ENCODE peak calls at places on chromosomes 1 and 21, in nine cellular contexts. S is HCT116, F is osteocyte, E is foreskin keratinocyte, K is mucosa of descending colon, P is heart right ventricle, R is ovary, N is dorsolateral prefrontal cortex, G is nephron progenitor cell. C is an unnamed sample.
A peak's percentile ranks its signal among the peaks of the same experiment; 100 is the strongest.

GRCh38 chr1:234845097-234845660 is 235.2 kb upstream of the IRF2BP2 start:
- DNase-seq in G (no peak), F (no peak), P (no peak), K (no peak), N (no peak), R (no peak), S (no peak), E (no peak), C (no peak)

GRCh38 chr1:1510912-1511532 is 940 bp upstream of the ATAD3A start:
- DNase-seq in S (peak; percentile 59), R (no peak), P (no peak), E (no peak), G (no peak), N (no peak), F (no peak), K (peak; percentile 23), C (peak; percentile 30)

GRCh38 chr1:200951016-200951415 is 56.3 kb downstream of the INAVA start:
- DNase-seq in F (no peak), N (no peak), S (no peak), K (no peak), E (peak; percentile 17), G (no peak), R (no peak), P (no peak), C (no peak)

GRCh38 chr1:5690291-5690690 is 301.9 kb downstream of the NPHP4 start:
- DNase-seq in K (no peak), P (no peak), R (no peak), N (peak; percentile 10), S (no peak), E (no peak), G (no peak), F (no peak), C (no peak)

GRCh38 chr1:17935230-17935629 is 172.4 kb upstream of the IGSF21 start:
- DNase-seq in R (no peak), K (peak; percentile 17), E (no peak), F (no peak), G (no peak), P (no peak), S (no peak), N (no peak), C (peak; percentile 24)

GRCh38 chr21:15604424-15604823 is 125.4 kb upstream of the USP25 start:
- DNase-seq in E (peak; percentile 69), S (no peak), P (no peak), N (no peak), G (no peak), K (no peak), F (no peak), R (no peak), C (no peak)

GRCh38 chr21:37877888-37878684 is 38.2 kb downstream of the KCNJ6 start:
- DNase-seq in N (no peak), F (no peak), P (no peak), G (no peak), S (no peak), E (no peak), K (no peak), R (no peak), C (no peak)

GRCh38 chr1:27395441-27396195 is 3.2 kb downstream of the GPR3 start:
- DNase-seq in E (peak; percentile 38), K (peak; percentile 78), S (peak; percentile 68), R (peak; percentile 82), P (peak; percentile 70), N (peak; percentile 63), G (peak; percentile 82), F (peak; percentile 91), C (peak; percentile 79)

GRCh38 chr1:93680121-93681094 is 1.2 kb downstream of the BCAR3 start:
- DNase-seq in F (peak; percentile 89), R (peak; percentile 92), G (peak; percentile 74), N (peak; percentile 66), S (peak; percentile 76), E (peak; percentile 57), K (peak; percentile 87), P (peak; percentile 86), C (peak; percentile 92)

GRCh38 chr1:183480971-183481431 is 8.7 kb downstream of the SMG7 start:
- DNase-seq in P (no peak), N (no peak), F (no peak), E (peak; percentile 12), G (no peak), S (no peak), R (no peak), K (no peak), C (no peak)

GRCh38 chr1:197021716-197022115 is 44.4 kb downstream of the CFHR5 start:
- DNase-seq in K (no peak), G (no peak), R (no peak), S (no peak), E (no peak), N (no peak), F (no peak), P (no peak), C (no peak)

GRCh38 chr21:44571844-44572782 is 1.4 kb upstream of the KRTAP10-4 start:
- DNase-seq in S (no peak), G (no peak), K (no peak), F (peak; percentile 81), R (no peak), P (no peak), N (no peak), E (no peak), C (no peak)

GRCh38 chr21:25503981-25504380 is 103.3 kb downstream of the MRPL39 start:
- DNase-seq in G (no peak), S (no peak), F (no peak), E (no peak), N (no peak), R (no peak), K (no peak), P (no peak), C (no peak)

GRCh38 chr1:98172578-98172977 is 251.7 kb upstream of the DPYD start:
- DNase-seq in E (no peak), S (no peak), P (no peak), G (no peak), K (no peak), N (no peak), F (no peak), R (no peak), C (no peak)

GRCh38 chr1:109767596-109768334 is 4.0 kb upstream of the EPS8L3 start:
- DNase-seq in S (no peak), K (peak; percentile 4), F (no peak), P (no peak), R (peak; percentile 24), N (peak; percentile 16), G (no peak), E (no peak), C (no peak)

GRCh38 chr1:83901547-83902155 is 97.3 kb downstream of the TTLL7 start:
- DNase-seq in R (no peak), F (no peak), K (peak; percentile 68), E (peak; percentile 89), S (no peak), P (no peak), N (no peak), G (no peak), C (peak; percentile 67)

GRCh38 chr1:173420330-173420806 is 56.8 kb upstream of the PRDX6 start:
- DNase-seq in F (peak; percentile 87), G (peak; percentile 62), R (peak; percentile 64), N (no peak), E (peak; percentile 52), K (peak; percentile 72), S (peak; percentile 76), P (peak; percentile 54), C (peak; percentile 88)

GRCh38 chr1:36816348-36816747 is 218.0 kb downstream of the GRIK3 start:
- DNase-seq in R (no peak), K (no peak), P (no peak), E (no peak), F (no peak), G (no peak), S (no peak), N (no peak), C (no peak)

GRCh38 chr1:205274041-205274691 is 46.4 kb downstream of the TMCC2 start:
- DNase-seq in G (no peak), S (no peak), F (no peak), P (no peak), E (no peak), K (no peak), N (no peak), R (no peak), C (no peak)

GRCh38 chr1:35452086-35452485 is 105.1 kb downstream of the KIAA0319L start:
- DNase-seq in S (no peak), P (peak; percentile 52), G (no peak), F (no peak), K (no peak), E (no peak), N (no peak), R (no peak), C (peak; percentile 65)
- TF ChIP-seq CTCF in S (no peak), P (peak; percentile 10), G (no peak), F (no peak), K (no peak), E (peak; percentile 11), N (no peak), R (no peak), C (no peak)

DNA sequence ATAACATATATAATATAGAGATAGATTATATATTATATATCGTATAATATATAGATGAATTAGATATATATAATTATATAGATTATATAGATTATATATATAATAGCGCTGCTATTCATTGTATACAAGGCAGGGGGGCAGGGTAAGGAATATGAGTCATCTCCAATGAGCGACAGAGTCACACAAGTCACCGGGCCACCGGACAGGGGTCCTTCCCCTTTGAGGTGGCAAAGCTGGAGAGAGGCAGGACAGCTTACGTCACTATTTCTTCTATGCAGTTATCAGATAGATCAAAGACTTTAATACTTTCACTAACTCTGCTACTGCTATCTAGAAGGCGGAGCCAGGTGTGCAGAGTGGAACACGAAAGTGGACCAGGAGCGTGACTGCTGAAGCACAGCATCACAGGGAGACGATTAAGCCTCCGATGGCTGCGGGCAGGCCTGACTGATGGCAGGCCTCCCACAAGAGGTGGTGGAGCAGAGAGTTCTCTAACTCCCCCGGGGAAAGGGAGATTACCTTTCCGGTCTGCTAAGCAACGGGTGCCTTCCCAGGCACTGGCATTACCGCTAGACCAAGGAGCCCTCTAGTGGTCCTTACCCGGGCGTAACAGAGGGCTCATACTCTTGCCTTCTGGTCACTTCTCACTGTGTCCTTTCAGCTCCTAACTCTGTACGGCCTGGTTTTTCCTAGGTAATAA is 2154.7 kb downstream of the MRPL39 start:
- DNase-seq in K (no peak), N (no peak), P (no peak), S (no peak), G (peak; percentile 59), F (no peak), E (no peak), R (no peak), C (peak; percentile 39)
- TF ChIP-seq CTCF in K (no peak), N (no peak), P (peak; percentile 22), S (no peak), G (peak; percentile 63), F (peak; percentile 33), E (no peak), R (no peak), C (peak; percentile 37)

GRCh38 chr1:31207046-31207445 is 32.6 kb downstream of the NKAIN1 start:
- DNase-seq in F (no peak), K (no peak), N (no peak), S (no peak), E (no peak), R (no peak), G (no peak), P (no peak), C (no peak)
- TF ChIP-seq CTCF in F (no peak), K (no peak), N (no peak), S (no peak), E (no peak), R (no peak), G (no peak), P (no peak), C (no peak)

DNA sequence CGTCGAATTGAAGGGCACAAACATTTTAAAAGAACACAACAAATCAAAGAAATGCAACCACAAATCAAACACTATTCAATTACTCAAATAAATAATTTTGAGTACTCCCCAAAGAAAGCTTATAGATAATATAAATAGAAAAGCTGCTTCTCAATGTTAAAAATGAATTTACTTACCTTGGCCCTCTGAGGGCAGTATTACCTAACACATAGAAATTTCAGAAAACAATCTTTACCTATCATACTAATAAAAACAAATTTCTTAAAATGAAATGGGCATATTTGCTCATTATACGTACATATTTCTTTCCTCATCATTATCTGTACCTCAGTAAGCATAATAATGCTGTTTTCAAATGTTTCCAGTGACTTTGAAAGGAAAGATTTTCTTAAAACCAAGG is 141.8 kb downstream of the AKT3 start:
- DNase-seq in G (no peak), N (no peak), R (no peak), K (no peak), S (no peak), F (no peak), E (no peak), P (no peak), C (no peak)
- TF ChIP-seq CTCF in G (no peak), N (peak; percentile 54), R (no peak), K (no peak), S (no peak), F (peak; percentile 58), E (peak; percentile 65), P (peak; percentile 28), C (peak; percentile 46)